ENCODE peak calls at places on chromosomes 12 and 14, in eight cellular contexts. One of them, this sample, is unnamed.

GRCh38 chr12:116273813-116274551 is 3.5 kb downstream of the MED13L start:
- DNase-seq in cardiac muscle cell: no peak
- DNase-seq in endothelial cell: no peak
- DNase-seq in progenitor cell of endocrine pancreas: no peak
- DNase-seq in fibroblast of pulmonary artery: no peak
- DNase-seq in coronary artery: no peak
- DNase-seq in endodermal cell: no peak
- DNase-seq in choroid plexus epithelial cell: no peak
- DNase-seq in this sample: no peak

GRCh38 chr12:47776471-47777143 is 3.6 kb downstream of the SLC48A1 start:
- DNase-seq in cardiac muscle cell: peak
- DNase-seq in endothelial cell: no peak
- DNase-seq in progenitor cell of endocrine pancreas: no peak
- DNase-seq in fibroblast of pulmonary artery: peak
- DNase-seq in coronary artery: no peak
- DNase-seq in endodermal cell: no peak
- DNase-seq in choroid plexus epithelial cell: peak
- DNase-seq in this sample: no peak

GRCh38 chr14:21941885-21942284 is 268.3 kb upstream of the OR4E1 start:
- DNase-seq in cardiac muscle cell: no peak
- DNase-seq in endothelial cell: no peak
- DNase-seq in progenitor cell of endocrine pancreas: no peak
- DNase-seq in fibroblast of pulmonary artery: no peak
- DNase-seq in coronary artery: no peak
- DNase-seq in endodermal cell: no peak
- DNase-seq in choroid plexus epithelial cell: no peak
- DNase-seq in this sample: no peak

GRCh38 chr14:92982941-92983340 is 60.0 kb downstream of the CHGA start:
- DNase-seq in cardiac muscle cell: no peak
- DNase-seq in endothelial cell: no peak
- DNase-seq in progenitor cell of endocrine pancreas: no peak
- DNase-seq in fibroblast of pulmonary artery: no peak
- DNase-seq in coronary artery: no peak
- DNase-seq in endodermal cell: no peak
- DNase-seq in choroid plexus epithelial cell: no peak
- DNase-seq in this sample: no peak

GRCh38 chr12:110548678-110549077 is 34.4 kb downstream of the PPTC7 start:
- DNase-seq in cardiac muscle cell: no peak
- DNase-seq in endothelial cell: no peak
- DNase-seq in progenitor cell of endocrine pancreas: no peak
- DNase-seq in fibroblast of pulmonary artery: no peak
- DNase-seq in coronary artery: peak
- DNase-seq in endodermal cell: no peak
- DNase-seq in choroid plexus epithelial cell: peak
- DNase-seq in this sample: no peak

GRCh38 chr12:39364196-39364595 is 78.7 kb downstream of the KIF21A start:
- DNase-seq in cardiac muscle cell: no peak
- DNase-seq in endothelial cell: no peak
- DNase-seq in progenitor cell of endocrine pancreas: no peak
- DNase-seq in fibroblast of pulmonary artery: no peak
- DNase-seq in coronary artery: no peak
- DNase-seq in endodermal cell: no peak
- DNase-seq in choroid plexus epithelial cell: no peak
- DNase-seq in this sample: no peak

GRCh38 chr14:93274055-93274806 is 58.6 kb downstream of the BTBD7 start:
- DNase-seq in cardiac muscle cell: no peak
- DNase-seq in endothelial cell: no peak
- DNase-seq in progenitor cell of endocrine pancreas: no peak
- DNase-seq in fibroblast of pulmonary artery: no peak
- DNase-seq in coronary artery: no peak
- DNase-seq in endodermal cell: no peak
- DNase-seq in choroid plexus epithelial cell: no peak
- DNase-seq in this sample: no peak

GRCh38 chr12:65449400-65449799 is 170.9 kb downstream of the MSRB3 start:
- DNase-seq in cardiac muscle cell: no peak
- DNase-seq in endothelial cell: no peak
- DNase-seq in progenitor cell of endocrine pancreas: no peak
- DNase-seq in fibroblast of pulmonary artery: peak
- DNase-seq in coronary artery: no peak
- DNase-seq in endodermal cell: no peak
- DNase-seq in choroid plexus epithelial cell: peak
- DNase-seq in this sample: peak

GRCh38 chr14:93081875-93082570 is 33.7 kb downstream of the ITPK1 start:
- DNase-seq in cardiac muscle cell: no peak
- DNase-seq in endothelial cell: no peak
- DNase-seq in progenitor cell of endocrine pancreas: no peak
- DNase-seq in fibroblast of pulmonary artery: no peak
- DNase-seq in coronary artery: no peak
- DNase-seq in endodermal cell: no peak
- DNase-seq in choroid plexus epithelial cell: no peak
- DNase-seq in this sample: no peak

GRCh38 chr14:34137001-34137400 is 186.1 kb upstream of the EGLN3 start:
- DNase-seq in cardiac muscle cell: no peak
- DNase-seq in endothelial cell: no peak
- DNase-seq in progenitor cell of endocrine pancreas: no peak
- DNase-seq in fibroblast of pulmonary artery: no peak
- DNase-seq in coronary artery: no peak
- DNase-seq in endodermal cell: no peak
- DNase-seq in choroid plexus epithelial cell: peak
- DNase-seq in this sample: no peak

GRCh38 chr12:92105676-92106075 is 40.0 kb downstream of the BTG1 start:
- DNase-seq in cardiac muscle cell: no peak
- DNase-seq in endothelial cell: no peak
- DNase-seq in progenitor cell of endocrine pancreas: no peak
- DNase-seq in fibroblast of pulmonary artery: no peak
- DNase-seq in coronary artery: no peak
- DNase-seq in endodermal cell: no peak
- DNase-seq in choroid plexus epithelial cell: no peak
- DNase-seq in this sample: no peak

GRCh38 chr14:61511558-61511924 is 183.8 kb upstream of the HIF1A start:
- DNase-seq in cardiac muscle cell: no peak
- DNase-seq in endothelial cell: no peak
- DNase-seq in progenitor cell of endocrine pancreas: no peak
- DNase-seq in fibroblast of pulmonary artery: no peak
- DNase-seq in coronary artery: no peak
- DNase-seq in endodermal cell: peak
- DNase-seq in choroid plexus epithelial cell: no peak
- DNase-seq in this sample: peak

GRCh38 chr12:70606001-70606400 is 31.2 kb downstream of the PTPRB start:
- DNase-seq in cardiac muscle cell: no peak
- DNase-seq in endothelial cell: no peak
- DNase-seq in progenitor cell of endocrine pancreas: no peak
- DNase-seq in fibroblast of pulmonary artery: no peak
- DNase-seq in coronary artery: no peak
- DNase-seq in endodermal cell: no peak
- DNase-seq in choroid plexus epithelial cell: peak
- DNase-seq in this sample: peak

GRCh38 chr14:52741865-52742264 is 11.9 kb downstream of the STYX start:
- DNase-seq in cardiac muscle cell: no peak
- DNase-seq in endothelial cell: no peak
- DNase-seq in progenitor cell of endocrine pancreas: no peak
- DNase-seq in fibroblast of pulmonary artery: no peak
- DNase-seq in coronary artery: no peak
- DNase-seq in endodermal cell: no peak
- DNase-seq in choroid plexus epithelial cell: no peak
- DNase-seq in this sample: no peak

GRCh38 chr14:68297871-68298468 is 478.4 kb downstream of the RAD51B start:
- DNase-seq in cardiac muscle cell: peak
- DNase-seq in endothelial cell: no peak
- DNase-seq in progenitor cell of endocrine pancreas: no peak
- DNase-seq in fibroblast of pulmonary artery: peak
- DNase-seq in coronary artery: no peak
- DNase-seq in endodermal cell: peak
- DNase-seq in choroid plexus epithelial cell: peak
- DNase-seq in this sample: peak

GRCh38 chr14:61625171-61625570 is 70.1 kb upstream of the HIF1A start:
- DNase-seq in cardiac muscle cell: no peak
- DNase-seq in endothelial cell: no peak
- DNase-seq in progenitor cell of endocrine pancreas: no peak
- DNase-seq in fibroblast of pulmonary artery: no peak
- DNase-seq in coronary artery: no peak
- DNase-seq in endodermal cell: no peak
- DNase-seq in choroid plexus epithelial cell: no peak
- DNase-seq in this sample: no peak

GRCh38 chr14:30272848-30273563 is 286.0 kb upstream of the G2E3 start:
- DNase-seq in cardiac muscle cell: no peak
- DNase-seq in endothelial cell: no peak
- DNase-seq in progenitor cell of endocrine pancreas: no peak
- DNase-seq in fibroblast of pulmonary artery: no peak
- DNase-seq in coronary artery: no peak
- DNase-seq in endodermal cell: no peak
- DNase-seq in choroid plexus epithelial cell: no peak
- DNase-seq in this sample: no peak

GRCh38 chr12:84694111-84694510 is 218.5 kb downstream of the SLC6A15 start:
- DNase-seq in cardiac muscle cell: no peak
- DNase-seq in endothelial cell: no peak
- DNase-seq in progenitor cell of endocrine pancreas: no peak
- DNase-seq in fibroblast of pulmonary artery: no peak
- DNase-seq in coronary artery: no peak
- DNase-seq in endodermal cell: no peak
- DNase-seq in choroid plexus epithelial cell: no peak
- DNase-seq in this sample: no peak

GRCh38 chr12:123253606-123254459 is 17.8 kb downstream of the CDK2AP1 start:
- DNase-seq in cardiac muscle cell: no peak
- DNase-seq in endothelial cell: no peak
- DNase-seq in progenitor cell of endocrine pancreas: no peak
- DNase-seq in fibroblast of pulmonary artery: no peak
- DNase-seq in coronary artery: no peak
- DNase-seq in endodermal cell: no peak
- DNase-seq in choroid plexus epithelial cell: no peak
- DNase-seq in this sample: no peak

GRCh38 chr12:6423267-6424007 is 21.3 kb upstream of the CD27 start:
- DNase-seq in cardiac muscle cell: peak
- DNase-seq in endothelial cell: peak
- DNase-seq in progenitor cell of endocrine pancreas: peak
- DNase-seq in fibroblast of pulmonary artery: peak
- DNase-seq in coronary artery: peak
- DNase-seq in endodermal cell: peak
- DNase-seq in choroid plexus epithelial cell: peak
- DNase-seq in this sample: peak

GRCh38 chr14:66596241-66596985 is 88.5 kb downstream of the GPHN start:
- DNase-seq in cardiac muscle cell: no peak
- DNase-seq in endothelial cell: no peak
- DNase-seq in progenitor cell of endocrine pancreas: no peak
- DNase-seq in fibroblast of pulmonary artery: no peak
- DNase-seq in coronary artery: no peak
- DNase-seq in endodermal cell: no peak
- DNase-seq in choroid plexus epithelial cell: no peak
- DNase-seq in this sample: no peak

GRCh38 chr12:57479376-57480115 is at the start of gene ARHGAP9:
- DNase-seq in cardiac muscle cell: no peak
- DNase-seq in endothelial cell: no peak
- DNase-seq in progenitor cell of endocrine pancreas: no peak
- DNase-seq in fibroblast of pulmonary artery: no peak
- DNase-seq in coronary artery: no peak
- DNase-seq in endodermal cell: no peak
- DNase-seq in choroid plexus epithelial cell: peak
- DNase-seq in this sample: no peak

GRCh38 chr14:72856530-72857264 is 37.2 kb downstream of the DPF3 start:
- DNase-seq in cardiac muscle cell: no peak
- DNase-seq in endothelial cell: no peak
- DNase-seq in progenitor cell of endocrine pancreas: no peak
- DNase-seq in fibroblast of pulmonary artery: no peak
- DNase-seq in coronary artery: no peak
- DNase-seq in endodermal cell: no peak
- DNase-seq in choroid plexus epithelial cell: peak
- DNase-seq in this sample: no peak

GRCh38 chr14:65190312-65190711 is 88.0 kb upstream of the MAX start:
- DNase-seq in cardiac muscle cell: no peak
- DNase-seq in endothelial cell: no peak
- DNase-seq in progenitor cell of endocrine pancreas: no peak
- DNase-seq in fibroblast of pulmonary artery: no peak
- DNase-seq in coronary artery: no peak
- DNase-seq in endodermal cell: no peak
- DNase-seq in choroid plexus epithelial cell: no peak
- DNase-seq in this sample: no peak
- TF ChIP-seq CTCF in cardiac muscle cell: no peak
- TF ChIP-seq CTCF in endothelial cell: no peak
- TF ChIP-seq CTCF in progenitor cell of endocrine pancreas: no peak
- TF ChIP-seq CTCF in fibroblast of pulmonary artery: no peak
- TF ChIP-seq CTCF in coronary artery: no peak
- TF ChIP-seq CTCF in endodermal cell: no peak
- TF ChIP-seq CTCF in choroid plexus epithelial cell: no peak
- TF ChIP-seq CTCF in this sample: no peak

GRCh38 chr12:118448341-118448740 is 72.0 kb downstream of the SUDS3 start:
- DNase-seq in cardiac muscle cell: no peak
- DNase-seq in endothelial cell: no peak
- DNase-seq in progenitor cell of endocrine pancreas: no peak
- DNase-seq in fibroblast of pulmonary artery: no peak
- DNase-seq in coronary artery: no peak
- DNase-seq in endodermal cell: peak
- DNase-seq in choroid plexus epithelial cell: no peak
- DNase-seq in this sample: no peak

GRCh38 chr12:118447181-118447580 is 70.8 kb downstream of the SUDS3 start:
- DNase-seq in cardiac muscle cell: no peak
- DNase-seq in endothelial cell: no peak
- DNase-seq in progenitor cell of endocrine pancreas: no peak
- DNase-seq in fibroblast of pulmonary artery: no peak
- DNase-seq in coronary artery: no peak
- DNase-seq in endodermal cell: no peak
- DNase-seq in choroid plexus epithelial cell: no peak
- DNase-seq in this sample: no peak

GRCh38 chr12:118446247-118446646 is 69.9 kb downstream of the SUDS3 start:
- DNase-seq in cardiac muscle cell: no peak
- DNase-seq in endothelial cell: no peak
- DNase-seq in progenitor cell of endocrine pancreas: no peak
- DNase-seq in fibroblast of pulmonary artery: no peak
- DNase-seq in coronary artery: no peak
- DNase-seq in endodermal cell: no peak
- DNase-seq in choroid plexus epithelial cell: no peak
- DNase-seq in this sample: no peak
- TF ChIP-seq CTCF in cardiac muscle cell: no peak
- TF ChIP-seq CTCF in endothelial cell: no peak
- TF ChIP-seq CTCF in progenitor cell of endocrine pancreas: no peak
- TF ChIP-seq CTCF in fibroblast of pulmonary artery: no peak
- TF ChIP-seq CTCF in coronary artery: no peak
- TF ChIP-seq CTCF in endodermal cell: peak
- TF ChIP-seq CTCF in choroid plexus epithelial cell: no peak
- TF ChIP-seq CTCF in this sample: no peak

DNA sequence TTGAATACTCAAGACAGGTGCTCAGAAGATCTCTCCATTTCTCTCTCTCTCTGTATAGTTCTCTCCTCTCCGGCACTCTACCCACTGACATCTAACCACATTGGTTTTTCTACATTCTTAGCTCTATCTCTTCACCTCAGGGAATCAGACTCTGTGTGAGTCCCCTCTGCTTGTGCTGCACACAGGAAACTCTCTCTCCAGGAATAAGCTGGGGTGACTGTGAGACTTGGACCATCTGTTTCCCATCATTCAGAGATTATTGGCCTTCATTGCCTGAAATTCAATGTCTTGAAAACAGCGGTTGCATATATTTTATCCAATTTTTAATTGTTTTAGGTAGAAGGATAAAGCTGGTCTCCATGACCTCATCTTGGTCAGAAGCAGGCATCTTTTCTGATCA is 105.0 kb downstream of the SLC35F4 start:
- DNase-seq in cardiac muscle cell: no peak
- DNase-seq in endothelial cell: no peak
- DNase-seq in progenitor cell of endocrine pancreas: no peak
- DNase-seq in fibroblast of pulmonary artery: no peak
- DNase-seq in coronary artery: no peak
- DNase-seq in endodermal cell: no peak
- DNase-seq in choroid plexus epithelial cell: no peak
- DNase-seq in this sample: no peak
- TF ChIP-seq CTCF in cardiac muscle cell: no peak
- TF ChIP-seq CTCF in endothelial cell: no peak
- TF ChIP-seq CTCF in progenitor cell of endocrine pancreas: no peak
- TF ChIP-seq CTCF in fibroblast of pulmonary artery: no peak
- TF ChIP-seq CTCF in coronary artery: no peak
- TF ChIP-seq CTCF in endodermal cell: no peak
- TF ChIP-seq CTCF in choroid plexus epithelial cell: no peak
- TF ChIP-seq CTCF in this sample: no peak

GRCh38 chr14:94355191-94355794 is 32.2 kb upstream of the SERPINA6 start:
- DNase-seq in cardiac muscle cell: peak
- DNase-seq in endothelial cell: peak
- DNase-seq in progenitor cell of endocrine pancreas: no peak
- DNase-seq in fibroblast of pulmonary artery: peak
- DNase-seq in coronary artery: peak
- DNase-seq in endodermal cell: peak
- DNase-seq in choroid plexus epithelial cell: peak
- DNase-seq in this sample: no peak
- TF ChIP-seq CTCF in cardiac muscle cell: peak
- TF ChIP-seq CTCF in endothelial cell: no peak
- TF ChIP-seq CTCF in progenitor cell of endocrine pancreas: peak
- TF ChIP-seq CTCF in fibroblast of pulmonary artery: peak
- TF ChIP-seq CTCF in coronary artery: no peak
- TF ChIP-seq CTCF in endodermal cell: peak
- TF ChIP-seq CTCF in choroid plexus epithelial cell: peak
- TF ChIP-seq CTCF in this sample: no peak

This sample was measured in MCF 10A.